ENCODE peak calls at places on chromosomes 1 and 21, in six cellular contexts. O is heart left ventricle, E is uterus, Z is Peyer's patch, P is spleen, S is IMR-90. Q is an unnamed sample.

GRCh38 chr1:169526120-169526832 is 40.5 kb upstream of the SLC19A2 start:
- DNase-seq in O (no peak), Z (no peak), S (no peak), P (no peak), E (no peak), Q (no peak)

GRCh38 chr1:112673589-112674439 is 645 bp upstream of the MOV10 start:
- DNase-seq in E (no peak), P (no peak), Z (no peak), S (peak), O (no peak), Q (no peak)

GRCh38 chr1:228472655-228473054 is 14.5 kb upstream of the RNF187 start:
- DNase-seq in O (no peak), P (no peak), S (peak), E (no peak), Z (no peak), Q (no peak)

GRCh38 chr1:34478460-34479076 is 276.3 kb upstream of the GJB5 start:
- DNase-seq in O (no peak), Z (no peak), P (no peak), E (no peak), S (no peak), Q (no peak)

GRCh38 chr21:46217511-46218196 is 10.9 kb downstream of the LSS start:
- DNase-seq in Z (peak), O (no peak), S (no peak), P (peak), E (no peak), Q (no peak)

GRCh38 chr1:36665478-36666080 is 182.9 kb upstream of the CSF3R start:
- DNase-seq in Z (no peak), E (no peak), P (no peak), O (no peak), S (no peak), Q (no peak)

GRCh38 chr1:237470712-237471310 is 419.9 kb downstream of the ZP4 start:
- DNase-seq in S (no peak), Z (no peak), O (peak), P (no peak), E (no peak), Q (no peak)

GRCh38 chr21:36763305-36763704 is 64.4 kb downstream of the SIM2 start:
- DNase-seq in E (no peak), Z (no peak), O (no peak), S (no peak), P (no peak), Q (peak)

GRCh38 chr1:229661022-229661877 is 35.2 kb downstream of the URB2 start:
- DNase-seq in E (peak), Z (peak), P (peak), O (peak), S (peak), Q (peak)

GRCh38 chr1:200269256-200269655 is 140.6 kb downstream of the ZNF281 start:
- DNase-seq in P (no peak), O (no peak), E (no peak), Z (no peak), S (no peak), Q (no peak)

GRCh38 chr1:110034040-110034450 is 379 bp upstream of the STRIP1 start:
- DNase-seq in S (no peak), O (no peak), E (no peak), P (no peak), Z (no peak), Q (no peak)

GRCh38 chr1:112504666-112505399 is 3.9 kb upstream of the WNT2B start:
- DNase-seq in Z (no peak), O (no peak), E (no peak), S (no peak), P (no peak), Q (no peak)

GRCh38 chr1:2283991-2284895 is 56.1 kb downstream of the SKI start:
- DNase-seq in O (peak), P (no peak), E (no peak), S (no peak), Z (no peak), Q (no peak)

GRCh38 chr1:116826818-116827606 is 72.8 kb downstream of the CD2 start:
- DNase-seq in S (peak), Z (no peak), P (no peak), O (no peak), E (no peak), Q (no peak)

GRCh38 chr1:97743129-97743528 is 177.7 kb downstream of the DPYD start:
- DNase-seq in S (no peak), E (no peak), O (no peak), P (no peak), Z (no peak), Q (no peak)

GRCh38 chr1:182389619-182390047 is 2.0 kb downstream of the GLUL start:
- DNase-seq in S (no peak), E (peak), Z (no peak), O (peak), P (no peak), Q (peak)

GRCh38 chr1:36239941-36240637 is 15.8 kb downstream of the THRAP3 start:
- DNase-seq in Z (no peak), O (peak), E (no peak), S (peak), P (no peak), Q (peak)

GRCh38 chr1:228373004-228373680 is 33.5 kb downstream of the TRIM11 start:
- DNase-seq in E (peak), O (no peak), P (no peak), Z (peak), S (no peak), Q (no peak)

GRCh38 chr1:181141431-181141910 is 53.0 kb downstream of the IER5 start:
- DNase-seq in E (no peak), O (no peak), S (peak), Z (no peak), P (peak), Q (no peak)

GRCh38 chr1:106899644-106900043 is 156.8 kb upstream of the PRMT6 start:
- DNase-seq in P (no peak), S (no peak), Z (no peak), O (no peak), E (no peak), Q (no peak)

GRCh38 chr1:117674521-117675400 is 68.9 kb downstream of the TENT5C start:
- DNase-seq in O (no peak), Z (no peak), S (peak), E (no peak), P (no peak), Q (no peak)

GRCh38 chr1:237054313-237054712 is 12.3 kb downstream of the RYR2 start:
- DNase-seq in O (no peak), Z (no peak), P (no peak), E (no peak), S (no peak), Q (no peak)

GRCh38 chr1:3423245-3423829 is 31.1 kb upstream of the ARHGEF16 start:
- DNase-seq in Z (peak), P (no peak), E (no peak), O (peak), S (no peak), Q (no peak)

GRCh38 chr1:185759061-185759460 is 24.9 kb downstream of the HMCN1 start:
- DNase-seq in E (no peak), S (peak), O (no peak), P (no peak), Z (no peak), Q (no peak)

GRCh38 chr21:40146201-40146890 is 279.1 kb downstream of the PCP4 start:
- DNase-seq in S (no peak), O (no peak), Z (no peak), E (no peak), P (no peak), Q (no peak)

GRCh38 chr1:162166934-162167615 is 97.6 kb downstream of the NOS1AP start:
- DNase-seq in S (no peak), O (no peak), E (no peak), P (no peak), Z (no peak), Q (no peak)

GRCh38 chr1:153404768-153405167 is 11.6 kb upstream of the S100A7A start:
- DNase-seq in P (peak), E (no peak), O (no peak), Z (no peak), S (no peak), Q (peak)

GRCh38 chr1:186060226-186060625 is 314.8 kb downstream of the TPR start:
- DNase-seq in P (no peak), Z (no peak), E (no peak), O (no peak), S (no peak), Q (no peak)

GRCh38 chr21:18908641-18909040 is 505.1 kb upstream of the TMPRSS15 start:
- DNase-seq in P (no peak), E (no peak), S (no peak), Z (no peak), O (no peak), Q (no peak)

GRCh38 chr21:18914570-18914969 is 511.0 kb upstream of the TMPRSS15 start:
- DNase-seq in E (no peak), S (no peak), Z (no peak), O (no peak), P (no peak), Q (no peak)

GRCh38 chr21:18917602-18918001 is 514.0 kb upstream of the TMPRSS15 start:
- DNase-seq in O (no peak), Z (no peak), E (no peak), P (no peak), S (no peak), Q (no peak)

DNA sequence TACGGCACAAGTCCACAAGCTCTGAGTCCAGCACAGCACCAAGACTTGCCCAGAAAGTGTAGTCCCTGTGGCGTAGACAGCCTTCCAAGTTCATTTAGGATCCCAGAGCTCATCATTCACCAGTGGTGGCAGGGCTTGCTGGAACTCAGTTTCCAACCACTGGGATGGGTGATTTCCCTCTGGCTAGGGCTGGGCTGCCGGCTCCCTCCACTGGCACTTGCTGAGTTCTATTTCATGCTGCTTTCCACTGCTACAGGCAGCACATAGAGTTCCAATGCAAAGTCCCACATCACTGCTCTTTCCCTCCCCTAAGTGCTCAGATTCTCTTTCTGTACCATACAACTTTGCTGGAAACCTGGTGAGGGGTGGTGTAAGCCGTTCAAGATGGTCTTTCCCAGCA is 510.3 kb upstream of the TMPRSS15 start:
- DNase-seq in P (no peak), S (no peak), Z (no peak), E (no peak), O (no peak), Q (no peak)
- TF ChIP-seq CTCF in P (no peak), S (no peak), Z (no peak), E (no peak), O (no peak), Q (no peak)

GRCh38 chr1:224329842-224330753 is at the start of gene NVL:
- DNase-seq in O (peak), Z (peak), E (peak), S (peak), P (peak), Q (peak)
- H3K4me3 ChIP-seq in O (peak), Z (peak), E (peak), S (peak), P (peak), Q (peak)

GRCh38 chr21:26845066-26845749 is at the start of gene ADAMTS1:
- DNase-seq in S (peak), O (peak), P (peak), E (peak), Z (peak), Q (peak)
- TF ChIP-seq POLR2A in S (peak), O (peak), P (no peak), E (peak), Z (peak), Q (peak)

GRCh38 chr1:205530116-205530515 is 25.6 kb downstream of the CDK18 start:
- DNase-seq in Z (no peak), P (peak), S (no peak), O (no peak), E (no peak), Q (no peak)
- TF ChIP-seq CTCF in Z (no peak), P (no peak), S (no peak), O (no peak), E (no peak), Q (no peak)

DNA sequence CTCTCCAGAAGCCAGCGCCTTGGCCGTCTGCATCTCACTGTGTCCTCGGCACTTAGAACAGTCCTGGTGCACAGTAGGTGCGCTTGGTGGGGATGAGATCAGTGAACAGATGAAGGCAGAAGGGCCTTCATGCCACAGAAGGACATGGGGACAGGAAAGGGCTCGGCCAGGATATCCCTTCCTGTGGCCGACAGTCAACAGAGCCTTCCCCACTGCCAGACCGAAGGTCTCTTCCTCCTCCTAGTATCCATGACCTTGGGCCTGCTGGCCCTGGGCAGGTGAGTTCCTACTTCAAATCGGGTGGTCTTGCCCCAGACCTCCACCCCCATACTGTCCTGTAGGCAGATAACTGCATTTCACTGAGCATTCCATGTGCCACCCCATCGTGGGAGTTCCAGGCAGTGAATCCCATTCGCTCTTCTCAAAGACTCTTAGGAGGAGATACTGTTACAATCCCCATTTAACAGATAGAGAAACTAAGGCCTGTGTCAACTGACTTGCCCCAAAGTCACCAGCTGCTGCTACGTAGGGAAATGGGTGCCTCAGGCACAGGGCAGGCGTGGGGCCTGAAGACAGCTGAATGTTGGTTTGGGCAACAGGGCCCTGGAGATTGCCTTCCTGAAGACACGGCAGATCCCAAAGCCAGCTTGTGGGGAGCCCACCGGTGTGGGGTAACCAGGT is 3.5 kb downstream of the PLEKHG5 start:
- DNase-seq in Z (no peak), O (no peak), P (no peak), S (no peak), E (no peak), Q (no peak)
- H3K4me3 ChIP-seq in Z (no peak), O (no peak), P (no peak), S (no peak), E (no peak), Q (no peak)

GRCh38 chr1:246689409-246689997 is 34.7 kb upstream of the SCCPDH start:
- DNase-seq in Z (peak), E (peak), O (peak), S (peak), P (peak), Q (peak)
- TF ChIP-seq POLR2A in Z (peak), E (no peak), O (no peak), S (no peak), P (no peak), Q (no peak)

DNA sequence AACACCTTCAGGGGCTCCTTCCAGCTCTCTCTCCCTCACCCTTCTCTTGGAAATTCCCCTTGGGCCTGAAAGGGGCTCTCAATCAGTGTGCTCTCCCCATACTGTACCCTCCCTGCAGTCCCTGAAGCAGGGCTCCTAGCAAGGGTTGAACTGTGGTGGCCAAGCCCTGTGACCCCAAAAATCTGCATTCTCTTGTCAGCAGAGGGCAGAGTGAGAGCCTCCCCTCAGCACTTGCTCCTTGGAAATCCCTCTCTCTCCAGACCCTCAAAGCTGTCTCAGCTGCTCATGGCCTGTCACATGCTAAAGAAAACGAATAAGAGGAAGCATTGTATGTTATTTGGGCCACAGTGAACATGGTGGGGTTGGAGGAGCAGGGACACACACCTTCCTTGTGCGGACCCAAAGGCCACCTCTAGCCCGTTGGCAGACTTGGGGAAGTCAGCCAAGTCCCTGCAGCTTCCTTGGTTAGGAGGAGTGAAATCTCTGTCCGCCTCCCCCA is 47.2 kb upstream of the SYNC start:
- DNase-seq in O (no peak), Z (no peak), E (no peak), P (no peak), S (no peak), Q (no peak)
- TF ChIP-seq CTCF in O (no peak), Z (no peak), E (no peak), P (no peak), S (no peak), Q (no peak)

DNA sequence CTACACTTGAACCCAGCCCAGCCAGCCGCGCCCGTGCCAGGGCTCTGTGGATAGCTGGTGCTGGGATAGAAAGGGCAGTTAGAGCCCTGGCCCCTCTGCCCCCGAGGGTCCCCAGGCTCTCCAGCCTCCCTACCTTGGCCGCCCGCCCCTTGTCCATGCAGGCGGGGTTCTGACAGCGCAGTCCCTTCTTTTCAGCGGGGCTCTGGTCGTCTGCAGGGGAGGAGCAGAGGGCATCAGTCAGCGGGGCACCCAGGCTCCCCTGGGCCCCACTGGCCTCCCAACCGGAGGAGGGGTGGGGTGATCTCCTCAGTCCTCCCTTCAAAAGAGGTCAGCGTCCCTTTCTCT is 4.9 kb upstream of the PLEKHG5 start:
- DNase-seq in O (no peak), P (no peak), Z (no peak), S (no peak), E (no peak), Q (no peak)
- H3K4me3 ChIP-seq in O (peak), P (peak), Z (no peak), S (peak), E (no peak), Q (no peak)

Q was measured in lower leg skin.